ENCODE peak calls at places on chromosome 18, in four cellular contexts. N is nephron progenitor cell; U is A549; Y is activated CD4-positive, alpha-beta T cell treated with anti-CD3 and anti-CD28 coated beads, Interleukin-2, amount 50 U/mL, for 4 hours. X is an unnamed sample.

GRCh38 chr18:74604774-74605173 is 7.1 kb downstream of the ZNF407 start:
- DNase-seq in N (no peak), U (no peak), Y (no peak), X (peak; percentile 24)

GRCh38 chr18:12377556-12378553 is 828 bp upstream of the AFG3L2 start:
- DNase-seq in U (no peak), Y (no peak), N (peak; percentile 19), X (no peak)

GRCh38 chr18:58223717-58224424 is 179.8 kb downstream of the NEDD4L start:
- DNase-seq in U (peak; percentile 86), N (no peak), Y (no peak), X (peak; percentile 46)

GRCh38 chr18:49161627-49162026 is 210.9 kb upstream of the SMAD7 start:
- DNase-seq in Y (no peak), N (no peak), U (no peak), X (peak; percentile 62)

GRCh38 chr18:7904529-7904928 is 337.4 kb downstream of the PTPRM start:
- DNase-seq in U (peak; percentile 70), Y (no peak), N (no peak), X (no peak)

GRCh38 chr18:39486268-39486667 is 1920.7 kb upstream of the CELF4 start:
- DNase-seq in Y (no peak), U (no peak), N (peak; percentile 10), X (no peak)

GRCh38 chr18:51211552-51211951 is 14.1 kb upstream of the MEX3C start:
- DNase-seq in N (no peak), Y (no peak), U (no peak), X (peak; percentile 97)

GRCh38 chr18:10124071-10124470 is 210.3 kb downstream of the VAPA start:
- DNase-seq in Y (no peak), U (no peak), N (no peak), X (no peak)

GRCh38 chr18:46632401-46633089 is 24.5 kb downstream of the LOXHD1 start:
- DNase-seq in Y (no peak), N (no peak), U (peak; percentile 36), X (no peak)

GRCh38 chr18:60322591-60322990 is 50.0 kb downstream of the MC4R start:
- DNase-seq in U (no peak), N (no peak), Y (no peak), X (no peak)

GRCh38 chr18:79495591-79496071 is 99.9 kb downstream of the NFATC1 start:
- DNase-seq in Y (no peak), U (no peak), N (no peak), X (no peak)

GRCh38 chr18:53909668-53910067 is 314.8 kb downstream of the MBD2 start:
- DNase-seq in U (peak; percentile 27), Y (no peak), N (no peak), X (no peak)